ENCODE peak calls at places on chromosomes 2 and 18, in four cellular contexts. One of them, this sample, is unnamed.

GRCh38 chr2:24824966-24825882 is 32.0 kb downstream of the CENPO start:
- DNase-seq in NCI-H2081: no peak
- DNase-seq in globus pallidus: no peak
- DNase-seq in left colon: peak
- DNase-seq in this sample: peak

GRCh38 chr2:101135412-101136296 is 15.5 kb downstream of the TBC1D8 start:
- DNase-seq in NCI-H2081: no peak
- DNase-seq in left colon: no peak
- DNase-seq in globus pallidus: no peak
- DNase-seq in this sample: no peak

GRCh38 chr18:38867680-38868079 is 1302.1 kb upstream of the CELF4 start:
- DNase-seq in NCI-H2081: no peak
- DNase-seq in left colon: no peak
- DNase-seq in globus pallidus: no peak
- DNase-seq in this sample: no peak

GRCh38 chr2:36459725-36460137 is 104.2 kb downstream of the CRIM1 start:
- DNase-seq in NCI-H2081: no peak
- DNase-seq in left colon: peak
- DNase-seq in globus pallidus: peak
- DNase-seq in this sample: peak

GRCh38 chr2:1740714-1741584 is 3.4 kb downstream of the PXDN start:
- DNase-seq in NCI-H2081: no peak
- DNase-seq in left colon: no peak
- DNase-seq in globus pallidus: no peak
- DNase-seq in this sample: no peak

GRCh38 chr2:169476459-169476858 is 2.8 kb upstream of the BBS5 start:
- DNase-seq in globus pallidus: no peak
- DNase-seq in NCI-H2081: no peak
- DNase-seq in left colon: no peak
- DNase-seq in this sample: peak

GRCh38 chr18:15005313-15006130 is 257.6 kb downstream of the ANKRD30B start:
- DNase-seq in NCI-H2081: no peak
- DNase-seq in globus pallidus: no peak
- DNase-seq in left colon: no peak
- DNase-seq in this sample: no peak

GRCh38 chr2:230695551-230695950 is 17.1 kb upstream of the CAB39 start:
- DNase-seq in globus pallidus: no peak
- DNase-seq in left colon: no peak
- DNase-seq in NCI-H2081: no peak
- DNase-seq in this sample: no peak

GRCh38 chr2:36246320-36246990 is 109.1 kb upstream of the CRIM1 start:
- DNase-seq in left colon: no peak
- DNase-seq in NCI-H2081: no peak
- DNase-seq in globus pallidus: no peak
- DNase-seq in this sample: no peak

GRCh38 chr18:35683021-35683420 is 101.5 kb downstream of the GALNT1 start:
- DNase-seq in left colon: no peak
- DNase-seq in globus pallidus: peak
- DNase-seq in NCI-H2081: no peak
- DNase-seq in this sample: no peak

GRCh38 chr2:238141541-238142318 is 3.3 kb downstream of the KLHL30 start:
- DNase-seq in left colon: peak
- DNase-seq in globus pallidus: no peak
- DNase-seq in NCI-H2081: peak
- DNase-seq in this sample: peak

GRCh38 chr2:210233487-210233886 is 8.2 kb upstream of the ACADL start:
- DNase-seq in left colon: no peak
- DNase-seq in NCI-H2081: no peak
- DNase-seq in globus pallidus: no peak
- DNase-seq in this sample: no peak

GRCh38 chr2:40087434-40087833 is 308.4 kb upstream of the THUMPD2 start:
- DNase-seq in NCI-H2081: no peak
- DNase-seq in left colon: no peak
- DNase-seq in globus pallidus: no peak
- DNase-seq in this sample: peak

GRCh38 chr18:21997207-21998143 is 171.9 kb upstream of the GATA6 start:
- DNase-seq in left colon: no peak
- DNase-seq in NCI-H2081: peak
- DNase-seq in globus pallidus: peak
- DNase-seq in this sample: peak

GRCh38 chr2:6917071-6917760 is at the start of gene RNF144A:
- DNase-seq in left colon: peak
- DNase-seq in globus pallidus: peak
- DNase-seq in NCI-H2081: peak
- DNase-seq in this sample: peak

GRCh38 chr2:240556553-240557100 is 1.2 kb downstream of the ANKMY1 start:
- DNase-seq in globus pallidus: no peak
- DNase-seq in NCI-H2081: no peak
- DNase-seq in left colon: peak
- DNase-seq in this sample: peak

GRCh38 chr2:38690499-38691420 is 24.8 kb downstream of the GALM start:
- DNase-seq in globus pallidus: no peak
- DNase-seq in left colon: peak
- DNase-seq in NCI-H2081: no peak
- DNase-seq in this sample: peak

GRCh38 chr2:149422991-149423338 is 92.6 kb downstream of the LYPD6 start:
- DNase-seq in left colon: no peak
- DNase-seq in NCI-H2081: no peak
- DNase-seq in globus pallidus: no peak
- DNase-seq in this sample: no peak

GRCh38 chr2:36650031-36650430 is 46.5 kb upstream of the VIT start:
- DNase-seq in left colon: peak
- DNase-seq in globus pallidus: no peak
- DNase-seq in NCI-H2081: no peak
- DNase-seq in this sample: peak

GRCh38 chr18:54774971-54775665 is 53.2 kb upstream of the RAB27B start:
- DNase-seq in left colon: no peak
- DNase-seq in NCI-H2081: no peak
- DNase-seq in globus pallidus: no peak
- DNase-seq in this sample: peak

GRCh38 chr2:54666131-54666637 is 57.3 kb upstream of the EML6 start:
- DNase-seq in globus pallidus: no peak
- DNase-seq in left colon: no peak
- DNase-seq in NCI-H2081: no peak
- DNase-seq in this sample: peak

GRCh38 chr18:3721771-3722661 is 272.0 kb downstream of the TGIF1 start:
- DNase-seq in NCI-H2081: no peak
- DNase-seq in left colon: no peak
- DNase-seq in globus pallidus: no peak
- DNase-seq in this sample: no peak

GRCh38 chr2:77521931-77522470 is at the start of gene LRRTM4:
- DNase-seq in globus pallidus: peak
- DNase-seq in NCI-H2081: peak
- DNase-seq in left colon: no peak
- DNase-seq in this sample: no peak